ENCODE peak calls at places on chromosomes 11 and 22, in five cellular contexts. C is right lobe of liver, D is sigmoid colon, Z is lower lobe of right lung, P is upper lobe of right lung. N is an unnamed sample. For H3K4me1, the result is how much of the 10 kb centered on the place peaks cover.

GRCh38 chr22:44366372-44367310 is 53.9 kb upstream of the SHISAL1 start:
- DNase-seq in C (peak), D (peak), Z (peak), P (peak), N (peak)

GRCh38 chr11:75439495-75440120 is 6.6 kb upstream of the KLHL35 start:
- DNase-seq in C (no peak), D (no peak), Z (no peak), P (no peak), N (no peak)

GRCh38 chr11:8959546-8960166 is 4.6 kb downstream of the TMEM9B start:
- DNase-seq in C (no peak), D (no peak), Z (no peak), P (no peak), N (no peak)

GRCh38 chr11:72896431-72896830 is 82.2 kb downstream of the ATG16L2 start:
- DNase-seq in C (no peak), D (no peak), Z (no peak), P (no peak), N (no peak)

GRCh38 chr11:6602096-6602940 is 1.1 kb downstream of the RRP8 start:
- DNase-seq in C (no peak), D (peak), Z (no peak), P (no peak), N (no peak)

GRCh38 chr11:115321602-115322289 is 182.5 kb downstream of the CADM1 start:
- DNase-seq in C (no peak), D (no peak), Z (no peak), P (no peak), N (no peak)

GRCh38 chr11:129190087-129190486 is 2.0 kb downstream of the ARHGAP32 start:
- DNase-seq in C (no peak), D (no peak), Z (no peak), P (no peak), N (no peak)

GRCh38 chr22:23398701-23399366 is 181.3 kb downstream of the IGLL1 start:
- DNase-seq in C (no peak), D (peak), Z (peak), P (peak), N (peak)

GRCh38 chr11:88341852-88342251 is 4.3 kb upstream of the CTSC start:
- DNase-seq in C (no peak), D (no peak), Z (no peak), P (no peak), N (no peak)

GRCh38 chr22:22720201-22720723 is 75.8 kb downstream of the GGTLC2 start:
- DNase-seq in C (no peak), D (no peak), Z (no peak), P (no peak), N (no peak)

GRCh38 chr11:111456859-111457730 is 55.1 kb downstream of the BTG4 start:
- DNase-seq in C (no peak), D (no peak), Z (no peak), P (no peak), N (no peak)

GRCh38 chr11:125337836-125338235 is 158.2 kb downstream of the FEZ1 start:
- DNase-seq in C (peak), D (no peak), Z (no peak), P (peak), N (no peak)

GRCh38 chr11:134287561-134287960 is 11.4 kb downstream of the GLB1L3 start:
- DNase-seq in C (no peak), D (no peak), Z (no peak), P (no peak), N (no peak)

GRCh38 chr11:17148536-17148935 is 59.2 kb downstream of the PIK3C2A start:
- DNase-seq in C (no peak), D (no peak), Z (no peak), P (no peak), N (no peak)

GRCh38 chr22:42261266-42261665 is 9.2 kb downstream of the TCF20 start:
- DNase-seq in C (no peak), D (no peak), Z (no peak), P (no peak), N (no peak)

GRCh38 chr22:40855960-40856512 is 403 bp downstream of the ST13 start:
- DNase-seq in C (peak), D (peak), Z (no peak), P (no peak), N (no peak)

GRCh38 chr22:36979016-36979415 is 40.2 kb downstream of the TST start:
- DNase-seq in C (no peak), D (no peak), Z (no peak), P (no peak), N (no peak)

GRCh38 chr11:120576606-120577005 is 65.1 kb downstream of the GRIK4 start:
- DNase-seq in C (no peak), D (peak), Z (no peak), P (no peak), N (no peak)

GRCh38 chr11:117824571-117825537 is at the start of gene FXYD2:
- DNase-seq in C (peak), D (peak), Z (peak), P (peak), N (no peak)

GRCh38 chr11:117822522-117823033 is 2.0 kb downstream of the FXYD2 start:
- DNase-seq in C (peak), D (peak), Z (no peak), P (peak), N (peak)

GRCh38 chr11:117823294-117823940 is 1.1 kb downstream of the FXYD2 start:
- DNase-seq in C (peak), D (peak), Z (no peak), P (peak), N (peak)

GRCh38 chr11:117825538-117826359 is 1.2 kb upstream of the FXYD2 start:
- DNase-seq in C (no peak), D (peak), Z (no peak), P (peak), N (no peak)

DNA sequence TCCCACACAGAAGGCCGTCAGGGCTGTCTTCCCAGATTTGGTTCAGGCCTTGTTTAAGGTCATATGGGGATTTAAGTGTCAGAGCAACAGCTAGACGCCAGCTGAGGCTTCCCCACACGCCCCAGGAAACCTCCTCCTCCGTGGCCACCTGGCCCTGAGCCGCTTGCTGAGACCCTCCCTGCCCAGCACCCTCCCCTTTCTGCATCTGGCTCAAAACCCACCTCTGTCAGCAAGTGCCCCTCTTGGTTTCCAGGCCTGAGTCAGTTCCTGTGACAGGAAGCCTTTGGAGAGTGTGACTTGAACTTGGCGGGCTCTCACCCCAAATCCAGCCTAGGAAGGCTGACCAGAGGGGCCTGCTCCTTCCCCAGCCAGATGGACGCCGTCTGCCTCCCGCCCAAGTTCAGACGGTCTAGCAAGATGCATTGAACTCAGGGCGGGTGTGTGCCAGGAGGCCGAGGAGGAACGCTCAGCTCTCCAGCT is 563 bp downstream of the FXYD2 start:
- DNase-seq in C (peak), D (peak), Z (peak), P (peak), N (no peak)
- H3K27ac ChIP-seq in C (peak), D (peak), Z (peak), P (peak), N (no peak)

GRCh38 chr22:49853981-49854791 is 542 bp downstream of the ZBED4 start:
- DNase-seq in C (peak), D (no peak), Z (peak), P (peak), N (no peak)

GRCh38 chr22:49856766-49857618 is 3.3 kb downstream of the ZBED4 start:
- DNase-seq in C (no peak), D (no peak), Z (no peak), P (no peak), N (no peak)

GRCh38 chr22:49852898-49853894 is at the start of gene ZBED4:
- DNase-seq in C (peak), D (peak), Z (peak), P (peak), N (peak)

GRCh38 chr22:49856343-49856742 is 2.7 kb downstream of the ZBED4 start:
- DNase-seq in C (peak), D (no peak), Z (no peak), P (peak), N (no peak)

GRCh38 chr22:49855491-49855911 is 1.9 kb downstream of the ZBED4 start:
- DNase-seq in C (peak), D (no peak), Z (no peak), P (peak), N (no peak)
- H3K4me1 ChIP-seq in C (under half), D (under half), Z (under half), P (under half), N (under half)

GRCh38 chr11:77309401-77310085 is 8.1 kb upstream of the GDPD4 start:
- DNase-seq in C (no peak), D (no peak), Z (no peak), P (no peak), N (no peak)
- TF ChIP-seq CTCF in C (no peak), D (no peak), Z (no peak), P (no peak), N (no peak)

GRCh38 chr11:2390871-2391662 is 9.5 kb upstream of the TSSC4 start:
- DNase-seq in C (no peak), D (peak), Z (no peak), P (no peak), N (no peak)
- H3K27ac ChIP-seq in C (no peak), D (peak), Z (no peak), P (no peak), N (peak)

GRCh38 chr11:7851391-7851790 is 54.6 kb upstream of the OR5P2 start:
- DNase-seq in C (no peak), D (no peak), Z (no peak), P (no peak), N (no peak)
- H3K4me1 ChIP-seq in C (under half), D (under half), Z (under half), P (under half), N (under half)

DNA sequence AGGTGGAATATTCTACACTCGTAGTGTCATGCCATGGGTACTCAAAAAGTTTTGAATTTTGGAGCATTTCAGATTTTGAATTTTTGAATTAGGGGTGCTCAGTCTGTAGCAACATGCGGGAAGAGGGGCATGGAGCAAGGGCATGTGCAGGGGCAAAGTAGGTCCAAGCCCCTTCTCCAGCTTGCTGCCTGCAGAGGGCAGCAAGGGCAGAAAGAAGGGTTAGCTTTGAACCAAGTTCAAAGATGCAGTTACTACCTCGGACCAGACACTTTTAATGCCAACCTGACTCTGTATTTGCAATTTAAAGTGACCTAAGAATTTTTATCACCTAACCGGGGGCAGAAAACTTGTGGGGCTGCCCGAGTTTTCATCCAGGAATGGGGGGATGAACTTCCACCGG is 68.2 kb downstream of the CD82 start:
- DNase-seq in C (no peak), D (peak), Z (no peak), P (no peak), N (no peak)
- TF ChIP-seq CTCF in C (no peak), D (peak), Z (no peak), P (no peak), N (peak)